ENCODE peak calls at places on chromosome 1, in ten cellular contexts. X is lung, C is cardiac muscle cell, S is SK-N-SH, Q is activated B cell treated with CpG ODN at 0.5 μM for 24 hours, A is AG10803, Y is GM10248, F is natural killer cell, O is lower leg skin, P is endothelial cell. R is an unnamed sample.

GRCh38 chr1:109185990-109186703 is 27.6 kb upstream of the SARS1 start:
- DNase-seq in P (no peak), C (no peak), S (no peak), Q (no peak), O (no peak), Y (no peak), F (no peak), A (no peak), X (peak; percentile 40), R (no peak)

GRCh38 chr1:15382601-15383518 is 26.8 kb upstream of the EFHD2 start:
- DNase-seq in F (no peak), X (no peak), S (no peak), C (no peak), Q (no peak), A (no peak), P (no peak), Y (no peak), O (no peak), R (no peak)

GRCh38 chr1:116346943-116347673 is 25.9 kb upstream of the ATP1A1 start:
- DNase-seq in P (no peak), C (no peak), Y (no peak), A (no peak), Q (no peak), F (no peak), S (no peak), X (no peak), O (no peak), R (no peak)

GRCh38 chr1:98421098-98421460 is 240.4 kb upstream of the SNX7 start:
- DNase-seq in Y (no peak), X (no peak), A (peak; percentile 6), O (no peak), Q (no peak), F (no peak), S (no peak), P (no peak), C (no peak), R (no peak)

GRCh38 chr1:206693029-206693428 is 8.3 kb downstream of the MAPKAPK2 start:
- DNase-seq in Y (no peak), A (peak; percentile 69), P (no peak), X (no peak), O (no peak), Q (no peak), S (no peak), F (no peak), C (peak; percentile 84), R (no peak)

GRCh38 chr1:3072948-3073519 is 4.0 kb downstream of the PRDM16 start:
- DNase-seq in A (no peak), X (no peak), S (no peak), C (peak; percentile 24), Y (no peak), P (no peak), F (no peak), Q (no peak), O (no peak), R (no peak)

GRCh38 chr1:109773203-109773899 is 9.6 kb upstream of the EPS8L3 start:
- DNase-seq in Q (peak; percentile 37), O (peak; percentile 96), S (peak; percentile 86), P (peak; percentile 77), X (peak; percentile 87), F (no peak), A (peak; percentile 89), Y (peak; percentile 87), C (peak; percentile 91), R (peak; percentile 82)

GRCh38 chr1:181984006-181984405 is 77.5 kb downstream of the ZNF648 start:
- DNase-seq in S (no peak), Q (no peak), F (no peak), C (no peak), Y (no peak), A (no peak), P (no peak), X (no peak), O (no peak), R (no peak)

GRCh38 chr1:10616696-10617095 is 141.9 kb downstream of the PEX14 start:
- DNase-seq in O (peak; percentile 58), A (no peak), Q (no peak), Y (no peak), P (no peak), C (no peak), F (no peak), S (no peak), X (no peak), R (no peak)

GRCh38 chr1:10615336-10615735 is 140.6 kb downstream of the PEX14 start:
- DNase-seq in S (no peak), O (peak; percentile 53), F (no peak), P (no peak), A (no peak), Q (no peak), X (no peak), C (no peak), Y (no peak), R (no peak)

GRCh38 chr1:10615932-10616671 is 141.4 kb downstream of the PEX14 start:
- DNase-seq in S (no peak), F (no peak), C (no peak), O (peak; percentile 60), X (no peak), Q (no peak), Y (no peak), P (no peak), A (no peak), R (no peak)

GRCh38 chr1:10617931-10618885 is 143.5 kb downstream of the PEX14 start:
- DNase-seq in P (no peak), X (no peak), A (no peak), F (no peak), S (no peak), Y (no peak), O (peak; percentile 62), Q (no peak), C (no peak), R (no peak)

DNA sequence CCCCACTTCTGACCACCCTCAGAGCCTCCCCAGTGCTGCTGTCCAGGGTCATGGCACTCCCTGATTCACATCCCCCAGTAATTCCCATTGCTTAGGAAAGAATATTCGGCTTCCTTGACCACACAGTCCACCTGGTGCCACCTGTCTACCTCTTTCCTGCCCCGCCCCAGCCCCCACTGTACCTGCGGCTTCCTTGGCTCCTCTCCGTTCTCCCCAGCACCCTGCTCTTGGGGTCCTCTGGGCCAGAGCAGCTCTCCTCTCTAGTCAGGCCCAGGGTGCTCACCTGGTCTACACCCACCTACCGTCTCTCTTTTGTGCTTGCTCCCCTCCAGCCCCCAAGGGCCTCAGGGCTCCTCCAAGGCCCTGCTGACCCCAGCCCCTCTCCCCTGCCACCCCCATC is 142.6 kb downstream of the PEX14 start:
- DNase-seq in P (no peak), C (no peak), A (no peak), Q (no peak), O (peak; percentile 81), F (no peak), X (no peak), S (no peak), Y (peak; percentile 16), R (no peak)
- TF ChIP-seq CTCF in P (no peak), C (no peak), A (no peak), Q (no peak), O (no peak), F (no peak), X (no peak), S (no peak), Y (no peak), R (no peak)

DNA sequence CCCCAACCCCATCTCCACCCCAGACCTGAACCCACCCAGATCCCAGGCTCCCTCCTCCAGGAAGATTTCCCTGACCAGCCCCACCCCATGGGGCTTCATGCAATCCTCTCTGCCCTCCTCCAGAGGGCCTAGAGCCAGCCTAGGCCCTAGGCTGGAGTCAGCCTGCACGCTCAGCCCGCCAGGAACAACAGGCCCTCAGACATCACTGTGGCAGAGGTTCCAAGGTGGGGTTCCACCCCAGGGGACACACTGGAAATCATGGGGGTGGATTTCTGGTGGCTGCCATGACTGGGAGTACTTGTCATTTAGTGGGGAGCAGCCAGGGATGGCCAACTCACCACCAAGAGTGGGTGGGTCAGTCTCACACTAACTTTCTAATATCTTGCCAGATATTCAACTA is 122.0 kb downstream of the GLIS1 start:
- DNase-seq in F (no peak), Q (no peak), C (no peak), A (no peak), O (peak; percentile 69), Y (no peak), X (no peak), S (no peak), P (no peak), R (no peak)
- TF ChIP-seq CTCF in F (no peak), Q (no peak), C (no peak), A (peak; percentile 4), O (no peak), Y (no peak), X (no peak), S (no peak), P (no peak), R (no peak)

GRCh38 chr1:113072757-113073456 is at the start of gene LRIG2:
- DNase-seq in X (peak; percentile 99), Y (peak; percentile 95), Q (peak; percentile 96), P (peak; percentile 95), F (peak; percentile 95), O (peak; percentile 100), S (peak; percentile 94), C (peak; percentile 99), A (peak; percentile 97), R (peak; percentile 96)

GRCh38 chr1:113072141-113072756 is 749 bp upstream of the LRIG2 start:
- DNase-seq in Q (no peak), O (no peak), X (no peak), C (no peak), Y (no peak), P (no peak), F (no peak), S (no peak), A (no peak), R (no peak)

GRCh38 chr1:113074237-113074636 is 1.2 kb downstream of the LRIG2 start:
- DNase-seq in F (no peak), P (no peak), X (no peak), Q (no peak), C (no peak), O (no peak), A (peak; percentile 4), S (no peak), Y (peak; percentile 40), R (no peak)

DNA sequence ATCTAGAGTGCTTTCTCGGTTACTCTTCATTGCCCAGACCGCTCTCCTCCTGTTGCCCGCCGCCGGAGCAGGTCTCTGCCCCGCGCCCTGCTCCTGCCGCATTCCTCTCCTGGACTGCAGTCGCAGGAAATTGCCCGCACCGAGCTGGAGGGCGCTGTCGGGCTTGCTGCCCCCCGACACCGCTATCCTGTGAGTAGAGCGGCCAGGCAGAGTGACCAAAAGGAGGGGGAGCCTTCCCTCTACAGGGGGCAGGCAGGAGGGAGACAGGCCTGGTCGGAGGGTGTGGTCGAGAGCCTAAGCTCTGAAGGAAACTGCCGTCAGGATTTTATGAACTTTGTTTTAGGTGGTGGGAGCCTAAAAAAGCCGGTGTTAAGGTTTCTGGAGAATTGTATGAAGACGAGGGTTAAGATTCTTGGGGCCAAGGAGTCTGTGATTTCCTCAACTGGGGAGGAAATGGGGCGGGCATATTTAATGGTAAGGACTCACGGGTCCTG is 506 bp downstream of the LRIG2 start:
- DNase-seq in Y (no peak), X (peak; percentile 36), Q (no peak), S (peak; percentile 75), O (no peak), F (no peak), C (peak; percentile 83), A (peak; percentile 60), P (peak; percentile 74), R (no peak)
- TF ChIP-seq CTCF in Y (peak; percentile 54), X (peak; percentile 31), Q (no peak), S (peak; percentile 59), O (no peak), F (no peak), C (peak; percentile 58), A (peak; percentile 48), P (no peak), R (peak; percentile 46)

DNA sequence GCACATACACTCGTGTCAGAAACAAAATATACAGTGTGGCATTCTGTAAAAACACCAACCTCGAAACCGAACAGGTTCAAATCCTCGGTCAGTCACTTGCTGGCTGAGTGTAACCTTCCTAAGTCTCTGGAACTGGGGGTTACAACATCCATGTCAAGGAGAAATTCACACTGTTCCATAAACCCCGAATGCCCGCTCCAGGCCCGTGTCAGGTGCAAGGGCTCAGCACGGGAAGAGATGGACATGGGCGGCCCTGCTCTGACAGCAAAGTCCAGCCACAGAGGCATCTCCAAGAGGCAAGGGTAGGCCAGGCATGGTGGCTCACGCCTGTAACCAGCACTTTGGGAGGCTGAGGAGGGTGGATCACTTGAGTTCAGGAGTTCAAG is 79.5 kb downstream of the SLC66A1 start:
- DNase-seq in F (no peak), Q (no peak), P (no peak), S (no peak), O (no peak), A (no peak), Y (no peak), C (no peak), X (no peak), R (no peak)
- TF ChIP-seq CTCF in F (no peak), Q (no peak), P (no peak), S (no peak), O (no peak), A (no peak), Y (no peak), C (no peak), X (no peak), R (peak; percentile 3)